ENCODE peak calls at places on chromosomes 1 and 21, in eight cellular contexts. V is upper lobe of left lung, L is heart left ventricle, M is HepG2, T is right lobe of liver, P is HCT116, W is A549, R is GM12878. E is an unnamed sample. For H3K4me1, the result is how much of the 10 kb centered on the place peaks cover.

GRCh38 chr1:171716620-171717019 is 25.2 kb downstream of the VAMP4 start:
- ATAC-seq in V (no peak), L (no peak), M (no peak), T (no peak), P (no peak), W (no peak), R (no peak), E (peak)

GRCh38 chr1:198462365-198463025 is 78.0 kb downstream of the ATP6V1G3 start:
- ATAC-seq in V (peak), L (no peak), M (no peak), T (no peak), P (no peak), W (no peak), R (no peak), E (no peak)

GRCh38 chr21:37645848-37646247 is 270.4 kb downstream of the KCNJ6 start:
- ATAC-seq in V (no peak), L (no peak), M (no peak), T (no peak), P (no peak), W (no peak), R (no peak), E (no peak)

GRCh38 chr1:153578490-153578889 is 12.8 kb upstream of the S100A2 start:
- ATAC-seq in V (peak), L (no peak), M (no peak), T (no peak), P (no peak), W (peak), R (no peak), E (no peak)

GRCh38 chr1:154352245-154352580 is 26.9 kb downstream of the ATP8B2 start:
- ATAC-seq in V (no peak), L (no peak), M (no peak), T (no peak), P (no peak), W (no peak), R (no peak), E (no peak)

GRCh38 chr1:232443372-232443771 is 186.6 kb downstream of the SIPA1L2 start:
- ATAC-seq in V (no peak), L (no peak), M (no peak), T (no peak), P (no peak), W (no peak), R (no peak), E (no peak)

GRCh38 chr1:20124451-20125057 is 5.2 kb upstream of the PLA2G2D start:
- ATAC-seq in V (peak), L (peak), M (no peak), T (peak), P (peak), W (peak), R (peak), E (peak)

GRCh38 chr1:30875916-30876315 is 32.6 kb downstream of the SDC3 start:
- ATAC-seq in V (no peak), L (no peak), M (no peak), T (no peak), P (no peak), W (no peak), R (no peak), E (no peak)

GRCh38 chr1:154941332-154941995 is 4.9 kb upstream of the PMVK start:
- ATAC-seq in V (no peak), L (no peak), M (peak), T (no peak), P (no peak), W (no peak), R (peak), E (no peak)

GRCh38 chr1:114587203-114587991 is 6.0 kb upstream of the BCAS2 start:
- ATAC-seq in V (no peak), L (no peak), M (no peak), T (peak), P (no peak), W (no peak), R (no peak), E (no peak)
- H3K4me1 ChIP-seq in V (under half), L (under half), M (under half), T (under half), P (under half), W (under half), R (under half), E (under half)

DNA sequence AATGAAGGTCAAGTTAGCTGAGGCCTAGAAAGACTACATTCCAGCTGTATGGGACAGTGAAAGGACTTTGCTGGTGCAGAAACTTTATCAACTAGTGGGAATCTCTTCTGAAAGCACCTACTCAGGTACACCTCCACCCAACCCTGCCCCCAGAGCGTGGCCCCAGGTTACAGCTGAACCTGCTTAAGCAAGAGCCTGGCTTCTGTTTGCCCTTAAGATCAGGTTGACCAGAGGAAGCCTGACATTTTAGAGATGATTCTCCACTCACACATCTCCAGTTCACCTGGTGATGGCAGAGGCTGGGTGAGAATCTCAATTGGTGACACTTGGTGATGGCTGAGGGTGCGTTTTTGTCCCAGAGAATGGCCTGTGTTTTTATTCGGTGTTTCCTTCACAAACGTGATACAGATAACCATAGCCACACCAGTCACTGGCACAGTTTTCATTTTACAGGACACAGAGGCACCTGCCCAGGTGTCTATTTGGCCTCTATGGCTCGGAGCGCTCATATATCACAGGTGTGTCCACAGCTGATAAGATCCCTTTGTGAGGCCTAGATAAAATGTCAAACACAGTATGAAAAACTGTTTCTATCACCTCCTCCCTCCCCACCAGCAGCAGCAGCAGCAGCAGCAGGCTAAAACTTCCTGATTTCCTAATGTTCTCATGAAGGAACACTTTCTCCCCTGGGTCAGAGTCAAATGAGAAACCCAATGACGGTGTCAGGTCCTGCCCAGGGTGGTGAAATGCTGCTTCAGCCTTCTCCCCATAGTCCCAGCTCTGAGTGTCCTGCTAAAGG is 24.2 kb downstream of the ELAPOR1 start:
- ATAC-seq in V (no peak), L (no peak), M (peak), T (peak), P (no peak), W (no peak), R (no peak), E (no peak)
- H3K27ac ChIP-seq in V (no peak), L (no peak), M (peak), T (no peak), P (no peak), W (no peak), R (no peak), E (no peak)

GRCh38 chr1:34213976-34214375 is 37.3 kb downstream of the C1orf94 start:
- ATAC-seq in V (no peak), L (no peak), M (no peak), T (no peak), P (no peak), W (no peak), R (no peak), E (no peak)

DNA sequence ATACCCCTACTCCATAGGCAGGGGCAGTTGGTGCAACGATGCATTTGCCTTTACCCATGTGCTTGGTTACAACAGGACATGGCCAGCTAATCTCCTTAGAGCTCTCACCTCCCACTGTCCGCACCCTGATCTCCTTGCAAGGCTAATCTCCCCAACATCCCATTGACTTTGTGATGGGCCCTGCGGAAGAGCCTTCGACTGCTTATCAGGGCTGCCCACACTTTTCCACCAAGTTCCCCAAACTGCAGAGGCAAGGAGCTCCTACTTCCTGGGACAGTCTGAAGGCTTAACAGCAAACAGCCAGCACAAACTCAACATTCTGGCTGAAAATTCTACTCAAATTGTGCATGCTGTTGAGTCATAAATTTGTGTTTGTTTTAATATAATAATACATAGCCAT is 36.0 kb downstream of the C1orf94 start:
- ATAC-seq in V (no peak), L (no peak), M (no peak), T (no peak), P (no peak), W (no peak), R (no peak), E (no peak)
- TF ChIP-seq POLR2A in V (no peak), L (no peak), M (no peak), T (no peak), P (no peak), W (no peak), R (no peak), E (no peak)

DNA sequence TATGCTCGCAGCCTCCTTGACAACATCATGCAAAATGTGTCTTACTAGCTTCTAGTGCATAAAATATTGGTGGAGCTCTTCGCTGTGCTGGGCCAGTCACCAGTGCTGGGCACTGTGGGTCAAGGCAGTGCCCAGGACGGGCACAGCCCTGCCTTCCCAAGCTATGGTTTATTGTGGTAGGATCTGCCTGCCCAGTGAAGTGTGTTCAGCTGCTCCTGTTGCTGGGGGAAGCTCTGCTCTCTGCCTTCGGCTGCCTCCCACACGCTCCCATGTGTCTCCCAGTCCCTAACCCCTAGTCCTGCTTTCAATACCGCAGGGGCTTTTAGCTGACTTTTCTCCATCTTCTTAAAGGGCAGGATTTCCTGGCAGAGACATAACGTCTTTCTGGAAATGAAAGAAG is 15.7 kb downstream of the EPHX1 start:
- ATAC-seq in V (peak), L (peak), M (peak), T (peak), P (no peak), W (peak), R (no peak), E (no peak)
- H3K4me1 ChIP-seq in V (under half), L (under half), M (half or more), T (under half), P (under half), W (under half), R (under half), E (half or more)

GRCh38 chr1:207071426-207071825 is 17.2 kb upstream of the C4BPB start:
- ATAC-seq in V (no peak), L (no peak), M (no peak), T (no peak), P (no peak), W (no peak), R (no peak), E (no peak)

GRCh38 chr1:207069059-207069458 is 16.0 kb downstream of the PFKFB2 start:
- ATAC-seq in V (no peak), L (peak), M (no peak), T (peak), P (no peak), W (no peak), R (no peak), E (no peak)

GRCh38 chr1:207072241-207072640 is 16.4 kb upstream of the C4BPB start:
- ATAC-seq in V (no peak), L (no peak), M (no peak), T (no peak), P (no peak), W (no peak), R (no peak), E (no peak)

GRCh38 chr1:207069858-207070506 is 16.9 kb downstream of the PFKFB2 start:
- ATAC-seq in V (no peak), L (peak), M (no peak), T (no peak), P (no peak), W (no peak), R (peak), E (no peak)

DNA sequence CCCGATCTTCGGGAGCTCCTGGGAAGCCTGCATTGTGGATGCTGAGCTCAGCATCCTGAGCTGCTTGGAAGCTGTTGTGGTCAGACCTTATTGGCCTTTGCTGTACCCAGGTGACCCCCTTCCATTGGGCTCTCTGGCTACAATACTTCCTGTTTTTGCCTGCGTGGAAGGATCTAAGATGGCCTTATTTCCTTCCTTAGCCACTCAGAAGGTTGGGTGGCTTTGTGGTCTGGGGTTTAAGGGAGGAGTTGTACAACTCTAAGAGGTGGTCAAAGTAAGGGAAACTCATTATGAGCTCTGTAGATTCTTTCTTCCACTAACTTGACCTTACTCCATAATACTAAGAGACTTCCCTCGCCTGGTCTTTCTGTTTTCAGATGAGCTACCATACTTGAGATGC is 17.7 kb downstream of the PFKFB2 start:
- ATAC-seq in V (no peak), L (peak), M (no peak), T (peak), P (no peak), W (no peak), R (no peak), E (no peak)
- H3K27ac ChIP-seq in V (no peak), L (peak), M (no peak), T (no peak), P (no peak), W (no peak), R (no peak), E (no peak)

GRCh38 chr1:54715493-54716298 is at the start of gene TTC4:
- ATAC-seq in V (peak), L (peak), M (peak), T (peak), P (peak), W (peak), R (peak), E (peak)
- TF ChIP-seq POLR2A in V (peak), L (peak), M (peak), T (peak), P (peak), W (peak), R (peak), E (peak)

GRCh38 chr21:33686386-33686785 is 44.1 kb downstream of the ITSN1 start:
- ATAC-seq in V (no peak), L (no peak), M (no peak), T (no peak), P (no peak), W (no peak), R (peak), E (no peak)
- H3K4me1 ChIP-seq in V (under half), L (half or more), M (half or more), T (under half), P (under half), W (half or more), R (under half), E (under half)

GRCh38 chr1:206709772-206710456 is 25.2 kb downstream of the MAPKAPK2 start:
- ATAC-seq in V (no peak), L (no peak), M (peak), T (no peak), P (no peak), W (peak), R (peak), E (no peak)
- H3K27ac ChIP-seq in V (no peak), L (peak), M (peak), T (peak), P (no peak), W (peak), R (no peak), E (no peak)

GRCh38 chr1:16394977-16395376 is 27.9 kb downstream of the SZRD1 start:
- ATAC-seq in V (no peak), L (no peak), M (no peak), T (no peak), P (no peak), W (no peak), R (no peak), E (no peak)

GRCh38 chr1:16402742-16403141 is 34.5 kb downstream of the SPATA21 start:
- ATAC-seq in V (no peak), L (no peak), M (no peak), T (no peak), P (no peak), W (no peak), R (no peak), E (no peak)

GRCh38 chr1:16397095-16397494 is 30.1 kb downstream of the SZRD1 start:
- ATAC-seq in V (no peak), L (no peak), M (no peak), T (no peak), P (no peak), W (no peak), R (no peak), E (no peak)

GRCh38 chr1:16396591-16396990 is 29.5 kb downstream of the SZRD1 start:
- ATAC-seq in V (no peak), L (peak), M (no peak), T (peak), P (peak), W (peak), R (no peak), E (no peak)

DNA sequence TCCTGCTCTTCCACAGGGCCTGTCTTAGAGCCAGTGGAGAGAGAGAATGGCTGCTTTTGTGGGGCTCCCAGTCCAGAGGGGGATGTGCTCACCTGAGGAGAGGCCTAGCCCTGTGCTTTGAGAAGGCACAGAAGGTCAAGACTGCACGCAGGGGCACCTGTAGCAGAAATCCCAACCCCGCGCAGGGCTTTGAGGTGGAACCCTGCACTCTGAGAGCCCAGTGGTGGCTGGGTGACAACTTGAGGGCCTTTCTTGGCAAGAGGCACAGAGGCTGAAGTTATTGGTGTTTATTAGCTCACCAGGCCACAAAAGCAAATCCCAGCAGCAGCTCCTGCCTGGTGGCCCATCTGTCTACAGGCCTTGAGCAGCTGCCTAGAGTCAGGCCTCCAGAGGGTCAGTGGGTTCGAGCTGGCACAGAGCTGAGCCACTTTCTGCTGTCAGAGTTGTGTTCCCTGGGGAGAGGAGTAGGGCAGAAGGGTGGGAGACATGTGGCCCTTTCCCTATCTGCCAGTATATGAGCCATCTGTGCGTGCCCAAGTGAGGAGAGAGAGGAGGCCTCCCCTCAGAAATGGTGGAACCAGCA is 31.4 kb downstream of the SZRD1 start:
- ATAC-seq in V (no peak), L (no peak), M (no peak), T (no peak), P (no peak), W (no peak), R (no peak), E (no peak)
- TF ChIP-seq POLR2A in V (no peak), L (no peak), M (no peak), T (no peak), P (no peak), W (no peak), R (peak), E (no peak)

E was measured in gastroesophageal sphincter.